ENCODE peak calls at places on chromosomes 5 and 9, in ten cellular contexts. L is LNCaP clone FGC, G is endodermal cell, F is breast epithelium, Z is stomach, D is WTC11, Q is cardiac muscle cell, T is progenitor cell of endocrine pancreas, S is IMR-90, V is type B pancreatic cell. O is an unnamed sample.
A peak's percentile ranks its signal among the peaks of the same experiment; 100 is the strongest.

GRCh38 chr5:61306531-61307195 is 25.4 kb upstream of the ZSWIM6 start:
- DNase-seq in Q (no peak), F (no peak), Z (no peak), L (no peak), V (no peak), S (peak; percentile 93), T (no peak), G (peak; percentile 52), D (no peak), O (no peak)

GRCh38 chr9:11457809-11458785 is 845.3 kb upstream of the PTPRD start:
- DNase-seq in Q (peak; percentile 45), T (no peak), Z (no peak), D (peak; percentile 38), L (no peak), S (no peak), V (no peak), G (peak; percentile 70), F (no peak), O (no peak)

GRCh38 chr9:35603506-35603985 is 1.5 kb upstream of the TESK1 start:
- DNase-seq in T (no peak), Q (no peak), F (peak; percentile 67), D (no peak), V (no peak), S (peak; percentile 86), L (peak; percentile 13), G (no peak), Z (peak; percentile 56), O (no peak)

GRCh38 chr5:124747770-124748686 is 1.6 kb upstream of the ZNF608 start:
- DNase-seq in D (no peak), V (no peak), Z (no peak), F (no peak), G (no peak), T (no peak), Q (peak; percentile 64), L (no peak), S (peak; percentile 44), O (no peak)

GRCh38 chr5:96065577-96066385 is 104.1 kb upstream of the ELL2 start:
- DNase-seq in T (no peak), Z (no peak), D (no peak), Q (no peak), L (no peak), F (no peak), V (no peak), S (no peak), G (peak; percentile 65), O (no peak)

GRCh38 chr5:55037046-55037771 is 13.2 kb downstream of the GZMK start:
- DNase-seq in F (no peak), V (no peak), Z (no peak), D (peak; percentile 31), G (peak; percentile 70), Q (peak; percentile 18), L (no peak), S (no peak), T (no peak), O (no peak)

GRCh38 chr9:125815568-125815967 is 68.4 kb downstream of the PBX3 start:
- DNase-seq in G (no peak), L (no peak), Z (no peak), D (no peak), V (no peak), Q (no peak), F (no peak), T (no peak), S (peak; percentile 34), O (no peak)

GRCh38 chr5:138824924-138825863 is 49.9 kb downstream of the LRRTM2 start:
- DNase-seq in S (peak; percentile 39), G (no peak), Z (no peak), Q (peak; percentile 24), L (no peak), V (no peak), F (no peak), T (no peak), D (no peak), O (no peak)

GRCh38 chr5:33257807-33258491 is 182.8 kb upstream of the TARS1 start:
- DNase-seq in S (peak; percentile 89), G (no peak), V (no peak), T (no peak), Q (no peak), Z (no peak), D (no peak), F (no peak), L (no peak), O (no peak)

GRCh38 chr5:135138116-135138850 is 104.3 kb upstream of the PITX1 start:
- DNase-seq in F (no peak), V (no peak), G (no peak), D (no peak), Q (no peak), Z (no peak), L (no peak), S (peak; percentile 32), T (no peak), O (no peak)

GRCh38 chr9:131478421-131478868 is 24.3 kb upstream of the POMT1 start:
- DNase-seq in T (peak; percentile 44), Z (peak; percentile 62), D (peak; percentile 83), S (no peak), F (no peak), Q (peak; percentile 70), L (no peak), V (no peak), G (peak; percentile 92), O (no peak)
- TF ChIP-seq CTCF in T (peak; percentile 64), Z (no peak), D (peak; percentile 72), S (peak; percentile 40), F (peak; percentile 21), Q (peak; percentile 49), L (peak; percentile 70), V (peak; percentile 76), G (peak; percentile 82), O (peak; percentile 58)

GRCh38 chr5:15791274-15791673 is 291.3 kb downstream of the FBXL7 start:
- DNase-seq in T (no peak), S (no peak), Z (no peak), G (no peak), D (no peak), F (no peak), Q (no peak), L (no peak), V (no peak), O (no peak)
- TF ChIP-seq CTCF in T (no peak), S (no peak), Z (no peak), G (no peak), D (no peak), F (no peak), Q (peak; percentile 11), L (peak; percentile 65), V (no peak), O (no peak)

GRCh38 chr5:146049704-146050026 is 55.7 kb downstream of the PLAC8L1 start:
- DNase-seq in V (no peak), F (no peak), S (no peak), D (no peak), Z (no peak), G (no peak), T (no peak), Q (no peak), L (no peak), O (no peak)
- TF ChIP-seq CTCF in V (peak; percentile 30), F (peak; percentile 10), S (no peak), D (no peak), Z (no peak), G (no peak), T (peak; percentile 2), Q (no peak), L (no peak), O (peak; percentile 37)

GRCh38 chr5:9853309-9853708 is 223.2 kb upstream of the TAS2R1 start:
- DNase-seq in Q (no peak), V (no peak), G (no peak), Z (no peak), T (no peak), D (no peak), S (no peak), L (no peak), F (no peak), O (no peak)

GRCh38 chr5:9847631-9848030 is 217.5 kb upstream of the TAS2R1 start:
- DNase-seq in G (no peak), T (no peak), F (no peak), D (no peak), Q (no peak), S (no peak), Z (no peak), V (no peak), L (no peak), O (no peak)

GRCh38 chr5:9852686-9853085 is 222.5 kb upstream of the TAS2R1 start:
- DNase-seq in D (no peak), V (no peak), S (peak; percentile 71), T (no peak), G (no peak), Z (no peak), Q (no peak), L (no peak), F (no peak), O (no peak)

GRCh38 chr5:9850456-9850855 is 220.3 kb upstream of the TAS2R1 start:
- DNase-seq in G (no peak), S (no peak), F (no peak), T (no peak), V (no peak), D (no peak), Q (no peak), Z (no peak), L (no peak), O (no peak)

GRCh38 chr5:9851458-9851857 is 221.3 kb upstream of the TAS2R1 start:
- DNase-seq in F (no peak), S (peak; percentile 96), V (no peak), L (no peak), G (no peak), Z (no peak), T (no peak), D (no peak), Q (peak; percentile 5), O (no peak)
- TF ChIP-seq CTCF in F (no peak), S (peak; percentile 41), V (peak; percentile 31), L (peak; percentile 60), G (peak; percentile 40), Z (no peak), T (peak; percentile 18), D (no peak), Q (peak; percentile 47), O (no peak)

GRCh38 chr9:8750639-8751041 is 951.1 kb upstream of the DMAC1 start:
- DNase-seq in Z (no peak), S (no peak), D (no peak), Q (peak; percentile 70), F (no peak), V (no peak), T (no peak), G (peak; percentile 61), L (no peak), O (no peak)

DNA sequence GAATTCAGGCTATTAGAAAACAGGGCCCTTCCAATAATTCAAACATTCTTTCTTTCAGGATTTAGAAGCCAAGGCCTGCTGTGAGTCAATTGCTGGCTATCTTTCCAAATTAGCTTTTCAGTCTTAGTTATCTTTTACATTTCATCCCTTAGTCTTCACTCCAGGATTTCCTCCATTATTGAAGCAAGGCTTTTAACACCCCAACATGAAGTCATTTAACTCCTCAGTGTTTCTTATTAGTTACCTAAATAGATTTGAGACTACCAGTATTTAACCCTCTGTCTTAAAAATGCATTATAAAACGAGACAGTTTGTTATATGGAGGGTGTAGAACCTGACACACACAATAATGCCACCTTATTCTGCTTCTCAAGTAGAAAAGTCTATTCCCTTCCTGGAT is 952.0 kb upstream of the DMAC1 start:
- DNase-seq in S (no peak), Z (no peak), D (no peak), G (no peak), V (no peak), F (no peak), Q (no peak), L (no peak), T (no peak), O (no peak)
- TF ChIP-seq CTCF in S (no peak), Z (no peak), D (no peak), G (no peak), V (no peak), F (no peak), Q (no peak), L (no peak), T (no peak), O (no peak)

GRCh38 chr9:136925414-136926153 is 19.0 kb downstream of the FBXW5 start:
- DNase-seq in D (no peak), F (no peak), Z (no peak), T (no peak), V (peak; percentile 66), S (no peak), G (no peak), Q (no peak), L (no peak), O (no peak)
- TF ChIP-seq CTCF in D (no peak), F (no peak), Z (no peak), T (no peak), V (peak; percentile 24), S (no peak), G (peak; percentile 50), Q (no peak), L (no peak), O (no peak)

O was measured in mesothelial cell of epicardium.